ENCODE peak calls at places on chromosomes 1 and 21, in nine cellular contexts. I is Right ventricle myocardium inferior; F is stimulated activated CD4-positive, alpha-beta T cell treated with anti-CD3 and anti-CD28 coated beads, Interleukin-15, amount 100 ng/mL, for 1 hour; K is activated CD4-positive, alpha-beta T cell treated with anti-CD3 and anti-CD28 coated beads for 36 hours; G is stimulated activated CD8-positive, alpha-beta memory T cell treated with anti-CD3 and anti-CD28 coated beads, Interleukin-2, amount 100 ng/mL, for 48 hours; R is naive thymus-derived CD8-positive, alpha-beta T cell; W is HuH-7.5; A is endothelial cell; Z is head of caudate nucleus. H is an unnamed sample.

GRCh38 chr21:14260459-14260764 is 44.5 kb downstream of the RBM11 start:
- DNase-seq in I (no peak), F (no peak), K (no peak), G (no peak), R (no peak), W (no peak), A (no peak), Z (no peak), H (no peak)

GRCh38 chr1:235134171-235134570 is 5.5 kb upstream of the TOMM20 start:
- DNase-seq in I (no peak), F (no peak), K (no peak), G (no peak), R (no peak), W (no peak), A (no peak), Z (no peak), H (no peak)

GRCh38 chr1:68173283-68174172 is 58.8 kb downstream of the WLS start:
- DNase-seq in I (no peak), F (no peak), K (no peak), G (no peak), R (no peak), W (no peak), A (no peak), Z (no peak), H (no peak)

GRCh38 chr1:48526045-48526714 is 54.2 kb upstream of the SPATA6 start:
- DNase-seq in I (no peak), F (no peak), K (no peak), G (no peak), R (no peak), W (no peak), A (no peak), Z (peak), H (no peak)

GRCh38 chr1:180192172-180192571 is 37.5 kb downstream of the QSOX1 start:
- DNase-seq in I (no peak), F (no peak), K (no peak), G (no peak), R (no peak), W (no peak), A (no peak), Z (no peak), H (no peak)

GRCh38 chr1:56965916-56966697 is at the start of gene C8B:
- DNase-seq in I (no peak), F (no peak), K (no peak), G (no peak), R (no peak), W (no peak), A (no peak), Z (no peak), H (no peak)

GRCh38 chr1:150094734-150095133 is 27.2 kb downstream of the VPS45 start:
- DNase-seq in I (no peak), F (no peak), K (no peak), G (no peak), R (no peak), W (no peak), A (no peak), Z (no peak), H (no peak)

GRCh38 chr1:113135460-113135859 is 62.5 kb downstream of the LRIG2 start:
- DNase-seq in I (no peak), F (no peak), K (no peak), G (no peak), R (no peak), W (no peak), A (no peak), Z (no peak), H (no peak)